ENCODE peak calls at places on chromosomes 4 and X, in ten cellular contexts. One of them, this sample, is unnamed.

GRCh38 chrX:110281377-110281776 is 36.5 kb downstream of the AMMECR1 start:
- DNase-seq in astrocyte: no peak
- DNase-seq in GM23338: no peak
- DNase-seq in PC-3: no peak
- DNase-seq in GM12878: no peak
- DNase-seq in K562: no peak
- DNase-seq in hepatocyte: no peak
- DNase-seq in neural progenitor cell: no peak
- DNase-seq in PC-9: no peak
- DNase-seq in fibroblast of lung: no peak
- DNase-seq in this sample: no peak

GRCh38 chr4:67103001-67103737 is 442.1 kb downstream of the CENPC start:
- DNase-seq in PC-3: peak
- DNase-seq in fibroblast of lung: no peak
- DNase-seq in neural progenitor cell: peak
- DNase-seq in GM23338: no peak
- DNase-seq in PC-9: no peak
- DNase-seq in astrocyte: no peak
- DNase-seq in GM12878: no peak
- DNase-seq in hepatocyte: no peak
- DNase-seq in K562: no peak
- DNase-seq in this sample: no peak

GRCh38 chr4:76623217-76624060 is 188.4 kb downstream of the SHROOM3 start:
- DNase-seq in K562: no peak
- DNase-seq in GM23338: no peak
- DNase-seq in fibroblast of lung: no peak
- DNase-seq in PC-9: no peak
- DNase-seq in PC-3: peak
- DNase-seq in GM12878: no peak
- DNase-seq in neural progenitor cell: no peak
- DNase-seq in hepatocyte: no peak
- DNase-seq in astrocyte: no peak
- DNase-seq in this sample: no peak

GRCh38 chr4:56226579-56226978 is 160.7 kb downstream of the AASDH start:
- DNase-seq in GM23338: peak
- DNase-seq in astrocyte: no peak
- DNase-seq in PC-3: no peak
- DNase-seq in PC-9: no peak
- DNase-seq in hepatocyte: no peak
- DNase-seq in GM12878: no peak
- DNase-seq in K562: no peak
- DNase-seq in fibroblast of lung: no peak
- DNase-seq in neural progenitor cell: no peak
- DNase-seq in this sample: no peak

GRCh38 chr4:77600521-77601451 is 4.8 kb upstream of the CXCL13 start:
- DNase-seq in GM12878: no peak
- DNase-seq in PC-3: peak
- DNase-seq in GM23338: peak
- DNase-seq in hepatocyte: peak
- DNase-seq in neural progenitor cell: peak
- DNase-seq in astrocyte: no peak
- DNase-seq in PC-9: no peak
- DNase-seq in fibroblast of lung: peak
- DNase-seq in K562: peak
- DNase-seq in this sample: peak

GRCh38 chrX:38561951-38562719 is 793 bp downstream of the TSPAN7 start:
- DNase-seq in PC-3: no peak
- DNase-seq in fibroblast of lung: no peak
- DNase-seq in GM12878: no peak
- DNase-seq in GM23338: peak
- DNase-seq in neural progenitor cell: peak
- DNase-seq in astrocyte: no peak
- DNase-seq in PC-9: no peak
- DNase-seq in hepatocyte: peak
- DNase-seq in K562: no peak
- DNase-seq in this sample: no peak

GRCh38 chr4:34893382-34893781 is 1350.9 kb downstream of the ARAP2 start:
- DNase-seq in fibroblast of lung: no peak
- DNase-seq in neural progenitor cell: no peak
- DNase-seq in PC-3: no peak
- DNase-seq in GM12878: no peak
- DNase-seq in hepatocyte: no peak
- DNase-seq in GM23338: no peak
- DNase-seq in K562: no peak
- DNase-seq in PC-9: no peak
- DNase-seq in astrocyte: no peak
- DNase-seq in this sample: no peak

GRCh38 chrX:47815901-47816845 is 20.5 kb upstream of the ZNF81 start:
- DNase-seq in neural progenitor cell: no peak
- DNase-seq in GM23338: peak
- DNase-seq in PC-9: no peak
- DNase-seq in GM12878: no peak
- DNase-seq in K562: no peak
- DNase-seq in PC-3: no peak
- DNase-seq in astrocyte: no peak
- DNase-seq in fibroblast of lung: peak
- DNase-seq in hepatocyte: no peak
- DNase-seq in this sample: peak

GRCh38 chrX:112820364-112821308 is 20.0 kb downstream of the AMOT start:
- DNase-seq in PC-9: peak
- DNase-seq in hepatocyte: peak
- DNase-seq in astrocyte: no peak
- DNase-seq in neural progenitor cell: no peak
- DNase-seq in GM12878: no peak
- DNase-seq in fibroblast of lung: no peak
- DNase-seq in GM23338: no peak
- DNase-seq in PC-3: no peak
- DNase-seq in K562: no peak
- DNase-seq in this sample: peak

GRCh38 chr4:138911903-138912713 is 103.5 kb upstream of the NOCT start:
- DNase-seq in PC-3: peak
- DNase-seq in K562: no peak
- DNase-seq in fibroblast of lung: no peak
- DNase-seq in neural progenitor cell: no peak
- DNase-seq in hepatocyte: peak
- DNase-seq in GM12878: no peak
- DNase-seq in PC-9: no peak
- DNase-seq in astrocyte: no peak
- DNase-seq in GM23338: no peak
- DNase-seq in this sample: peak

GRCh38 chr4:143184217-143184502 is 557 bp upstream of the USP38 start:
- DNase-seq in PC-3: no peak
- DNase-seq in fibroblast of lung: no peak
- DNase-seq in GM23338: no peak
- DNase-seq in K562: peak
- DNase-seq in hepatocyte: no peak
- DNase-seq in neural progenitor cell: no peak
- DNase-seq in GM12878: no peak
- DNase-seq in PC-9: no peak
- DNase-seq in astrocyte: no peak
- DNase-seq in this sample: no peak

GRCh38 chrX:44227981-44228380 is 115.5 kb downstream of the EFHC2 start:
- DNase-seq in GM12878: no peak
- DNase-seq in GM23338: peak
- DNase-seq in fibroblast of lung: no peak
- DNase-seq in K562: no peak
- DNase-seq in hepatocyte: peak
- DNase-seq in PC-9: no peak
- DNase-seq in astrocyte: no peak
- DNase-seq in PC-3: no peak
- DNase-seq in neural progenitor cell: no peak
- DNase-seq in this sample: no peak

GRCh38 chr4:46459308-46459707 is 69.4 kb upstream of the GABRA2 start:
- DNase-seq in astrocyte: no peak
- DNase-seq in K562: no peak
- DNase-seq in fibroblast of lung: no peak
- DNase-seq in PC-3: no peak
- DNase-seq in GM12878: no peak
- DNase-seq in PC-9: no peak
- DNase-seq in GM23338: no peak
- DNase-seq in hepatocyte: no peak
- DNase-seq in neural progenitor cell: no peak
- DNase-seq in this sample: no peak

GRCh38 chr4:2823301-2823670 is 20.4 kb upstream of the ADD1 start:
- DNase-seq in GM12878: no peak
- DNase-seq in PC-9: no peak
- DNase-seq in astrocyte: no peak
- DNase-seq in hepatocyte: no peak
- DNase-seq in GM23338: no peak
- DNase-seq in K562: no peak
- DNase-seq in fibroblast of lung: no peak
- DNase-seq in neural progenitor cell: no peak
- DNase-seq in PC-3: no peak
- DNase-seq in this sample: no peak

GRCh38 chr4:56424697-56425514 is 10.5 kb downstream of the PPAT start:
- DNase-seq in GM12878: no peak
- DNase-seq in fibroblast of lung: peak
- DNase-seq in PC-9: no peak
- DNase-seq in neural progenitor cell: no peak
- DNase-seq in astrocyte: no peak
- DNase-seq in GM23338: peak
- DNase-seq in K562: peak
- DNase-seq in PC-3: peak
- DNase-seq in hepatocyte: peak
- DNase-seq in this sample: no peak

GRCh38 chr4:57182132-57182874 is 72.1 kb upstream of the IGFBP7 start:
- DNase-seq in fibroblast of lung: no peak
- DNase-seq in GM12878: no peak
- DNase-seq in hepatocyte: no peak
- DNase-seq in GM23338: no peak
- DNase-seq in astrocyte: no peak
- DNase-seq in neural progenitor cell: no peak
- DNase-seq in PC-3: no peak
- DNase-seq in PC-9: no peak
- DNase-seq in K562: peak
- DNase-seq in this sample: no peak

GRCh38 chrX:43882294-43882681 is at the start of gene MAOB:
- DNase-seq in K562: peak
- DNase-seq in GM23338: peak
- DNase-seq in PC-3: no peak
- DNase-seq in neural progenitor cell: peak
- DNase-seq in GM12878: no peak
- DNase-seq in astrocyte: no peak
- DNase-seq in hepatocyte: peak
- DNase-seq in PC-9: peak
- DNase-seq in fibroblast of lung: no peak
- DNase-seq in this sample: peak

DNA sequence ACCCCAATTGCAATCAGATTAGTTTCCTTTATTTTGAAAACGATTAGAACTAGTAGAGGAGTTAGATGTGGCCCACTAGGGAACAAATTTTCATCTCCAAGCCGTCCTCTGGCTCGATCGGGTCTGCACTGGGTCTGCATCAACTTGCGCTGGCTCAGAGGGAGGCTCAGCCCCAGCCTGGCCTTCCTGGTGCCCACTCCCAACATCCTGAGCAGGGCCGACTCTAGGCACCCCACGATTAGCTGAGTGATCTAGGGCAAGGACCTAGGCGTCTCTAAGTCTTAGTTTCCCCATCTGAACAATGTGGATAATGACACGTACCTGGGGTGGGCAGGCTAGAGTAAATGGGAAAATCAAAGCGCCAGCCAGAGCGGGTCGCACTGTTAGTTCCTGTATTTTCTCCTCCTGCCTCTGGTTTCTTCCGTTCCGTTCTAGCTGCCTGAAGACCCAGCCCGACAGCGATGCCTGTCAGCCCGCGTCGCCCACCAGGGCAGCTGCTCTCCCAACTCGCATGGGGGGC is 7.7 kb upstream of the HAND2 start:
- DNase-seq in GM23338: peak
- DNase-seq in neural progenitor cell: no peak
- DNase-seq in GM12878: no peak
- DNase-seq in PC-9: no peak
- DNase-seq in fibroblast of lung: no peak
- DNase-seq in K562: no peak
- DNase-seq in astrocyte: no peak
- DNase-seq in PC-3: no peak
- DNase-seq in hepatocyte: no peak
- DNase-seq in this sample: no peak
- TF ChIP-seq EZH2 in GM23338: peak
- TF ChIP-seq EZH2 in neural progenitor cell: peak
- TF ChIP-seq EZH2 in GM12878: no peak
- TF ChIP-seq EZH2 in PC-9: no peak
- TF ChIP-seq EZH2 in fibroblast of lung: no peak
- TF ChIP-seq EZH2 in K562: no peak
- TF ChIP-seq EZH2 in astrocyte: no peak
- TF ChIP-seq EZH2 in PC-3: no peak
- TF ChIP-seq EZH2 in hepatocyte: peak
- TF ChIP-seq EZH2 in this sample: no peak

GRCh38 chrX:11664211-11664888 is 1.4 kb downstream of the ARHGAP6 start:
- DNase-seq in fibroblast of lung: no peak
- DNase-seq in K562: no peak
- DNase-seq in astrocyte: peak
- DNase-seq in GM23338: peak
- DNase-seq in PC-9: no peak
- DNase-seq in neural progenitor cell: peak
- DNase-seq in hepatocyte: peak
- DNase-seq in GM12878: no peak
- DNase-seq in PC-3: no peak
- DNase-seq in this sample: no peak
- TF ChIP-seq EZH2 in fibroblast of lung: no peak
- TF ChIP-seq EZH2 in K562: no peak
- TF ChIP-seq EZH2 in astrocyte: no peak
- TF ChIP-seq EZH2 in GM23338: peak
- TF ChIP-seq EZH2 in PC-9: no peak
- TF ChIP-seq EZH2 in neural progenitor cell: no peak
- TF ChIP-seq EZH2 in hepatocyte: no peak
- TF ChIP-seq EZH2 in GM12878: no peak
- TF ChIP-seq EZH2 in PC-3: no peak
- TF ChIP-seq EZH2 in this sample: no peak

GRCh38 chr4:88456757-88457306 is at the start of gene HERC5:
- DNase-seq in GM23338: peak
- DNase-seq in PC-3: peak
- DNase-seq in neural progenitor cell: peak
- DNase-seq in K562: peak
- DNase-seq in fibroblast of lung: peak
- DNase-seq in GM12878: peak
- DNase-seq in hepatocyte: peak
- DNase-seq in PC-9: peak
- DNase-seq in astrocyte: peak
- DNase-seq in this sample: peak
- TF ChIP-seq EZH2 in GM23338: no peak
- TF ChIP-seq EZH2 in PC-3: no peak
- TF ChIP-seq EZH2 in neural progenitor cell: no peak
- TF ChIP-seq EZH2 in K562: no peak
- TF ChIP-seq EZH2 in fibroblast of lung: no peak
- TF ChIP-seq EZH2 in GM12878: no peak
- TF ChIP-seq EZH2 in hepatocyte: no peak
- TF ChIP-seq EZH2 in PC-9: no peak
- TF ChIP-seq EZH2 in astrocyte: no peak
- TF ChIP-seq EZH2 in this sample: no peak

DNA sequence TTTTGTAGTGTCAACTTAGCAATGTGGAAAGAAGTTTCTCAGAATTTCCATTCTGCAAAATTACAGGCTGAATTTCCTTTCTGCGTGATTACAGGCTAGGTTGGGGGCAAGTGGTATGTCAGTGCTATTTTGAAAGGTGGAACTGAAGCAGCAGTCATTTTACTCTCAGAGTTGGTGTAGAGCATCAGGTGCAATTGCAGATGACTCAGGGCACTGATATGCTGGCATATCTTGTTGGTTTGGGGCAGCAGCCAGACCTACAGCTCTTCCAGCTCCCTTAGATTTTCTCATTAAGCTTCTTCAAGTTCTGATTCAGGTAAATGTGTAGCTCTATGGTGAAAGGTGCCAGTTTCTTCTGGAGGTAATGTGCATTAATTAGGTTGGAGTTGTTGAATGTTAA is 930.7 kb upstream of the PCDH10 start:
- DNase-seq in K562: no peak
- DNase-seq in neural progenitor cell: no peak
- DNase-seq in PC-9: no peak
- DNase-seq in GM12878: no peak
- DNase-seq in PC-3: peak
- DNase-seq in GM23338: no peak
- DNase-seq in fibroblast of lung: no peak
- DNase-seq in astrocyte: peak
- DNase-seq in hepatocyte: no peak
- DNase-seq in this sample: peak
- TF ChIP-seq EZH2 in K562: no peak
- TF ChIP-seq EZH2 in neural progenitor cell: no peak
- TF ChIP-seq EZH2 in PC-9: no peak
- TF ChIP-seq EZH2 in GM12878: no peak
- TF ChIP-seq EZH2 in PC-3: no peak
- TF ChIP-seq EZH2 in GM23338: no peak
- TF ChIP-seq EZH2 in fibroblast of lung: no peak
- TF ChIP-seq EZH2 in astrocyte: no peak
- TF ChIP-seq EZH2 in hepatocyte: no peak
- TF ChIP-seq EZH2 in this sample: no peak

This sample was measured in mammary epithelial cell.